ENCODE peak calls at places on chromosomes 3 and 15, in seven cellular contexts. S is left ventricle myocardium inferior; V is psoas muscle; E is heart left ventricle; X is CD8-positive, alpha-beta memory T cell; A is hepatocyte; Q is fibroblast of lung. I is an unnamed sample.

GRCh38 chr15:72178976-72179585 is 18.5 kb downstream of the GRAMD2A start:
- DNase-seq in X (no peak), A (no peak), Q (no peak), E (no peak), V (no peak), S (no peak), I (no peak)

GRCh38 chr3:102528727-102529126 is 93.9 kb downstream of the ZPLD1 start:
- DNase-seq in E (no peak), Q (no peak), A (no peak), S (no peak), V (no peak), X (no peak), I (no peak)

GRCh38 chr3:180265551-180265950 is 228.8 kb upstream of the PEX5L start:
- DNase-seq in E (no peak), Q (peak; percentile 78), S (no peak), X (no peak), V (no peak), A (no peak), I (no peak)

GRCh38 chr15:90018216-90018831 is 17.2 kb downstream of the ZNF710 start:
- DNase-seq in X (no peak), S (no peak), V (no peak), A (no peak), Q (no peak), E (no peak), I (no peak)

GRCh38 chr15:50519740-50520425 is 26.6 kb downstream of the USP50 start:
- DNase-seq in Q (no peak), V (no peak), S (no peak), X (no peak), E (no peak), A (no peak), I (no peak)

GRCh38 chr15:69014454-69014853 is at the start of gene NOX5:
- DNase-seq in X (no peak), Q (no peak), E (no peak), V (no peak), S (no peak), A (peak; percentile 27), I (no peak)

GRCh38 chr15:41917767-41918430 is 24.0 kb upstream of the SPTBN5 start:
- DNase-seq in S (peak; percentile 66), V (peak; percentile 62), Q (peak; percentile 87), E (no peak), A (peak; percentile 77), X (no peak), I (no peak)

GRCh38 chr3:35663471-35663870 is 24.1 kb downstream of the ARPP21 start:
- DNase-seq in A (no peak), V (peak; percentile 70), X (no peak), S (peak; percentile 25), Q (no peak), E (no peak), I (no peak)

GRCh38 chr15:64911317-64912186 is at the start of gene ANKDD1A:
- DNase-seq in V (peak; percentile 71), S (peak; percentile 74), Q (peak; percentile 51), E (peak; percentile 68), A (peak; percentile 81), X (no peak), I (peak; percentile 69)

GRCh38 chr3:58989173-58989572 is 60.7 kb downstream of the CFAP20DC start:
- DNase-seq in S (no peak), V (no peak), A (no peak), E (no peak), X (no peak), Q (peak; percentile 79), I (no peak)

GRCh38 chr3:29440321-29441019 is 159.6 kb downstream of the RBMS3 start:
- DNase-seq in Q (peak; percentile 52), S (no peak), E (no peak), V (peak; percentile 14), A (peak; percentile 63), X (no peak), I (no peak)

GRCh38 chr15:66763186-66764066 is 61.4 kb downstream of the SMAD6 start:
- DNase-seq in E (peak; percentile 91), Q (peak; percentile 39), V (peak; percentile 85), S (peak; percentile 92), X (no peak), A (peak; percentile 61), I (peak; percentile 90)

GRCh38 chr3:32239638-32240550 is 1.4 kb downstream of the CMTM8 start:
- DNase-seq in X (peak; percentile 26), E (no peak), A (peak; percentile 60), S (no peak), V (no peak), Q (no peak), I (no peak)

GRCh38 chr3:106048946-106049481 is 180.2 kb upstream of the CBLB start:
- DNase-seq in Q (peak; percentile 33), X (no peak), A (no peak), S (no peak), V (no peak), E (no peak), I (no peak)

GRCh38 chr3:61094608-61095007 is 156.6 kb downstream of the FHIT start:
- DNase-seq in X (no peak), A (no peak), S (no peak), Q (no peak), E (no peak), V (no peak), I (no peak)

GRCh38 chr3:77620009-77620408 is 580.1 kb downstream of the ROBO2 start:
- DNase-seq in X (no peak), A (no peak), E (no peak), S (no peak), Q (peak; percentile 1), V (no peak), I (no peak)

GRCh38 chr15:25220834-25221233 is 218.0 kb downstream of the UBE3A start:
- DNase-seq in S (no peak), V (no peak), E (no peak), A (no peak), Q (no peak), X (no peak), I (no peak)

GRCh38 chr15:25228261-25228660 is 210.6 kb downstream of the UBE3A start:
- DNase-seq in A (no peak), V (no peak), X (no peak), Q (no peak), S (no peak), E (no peak), I (no peak)

GRCh38 chr15:25226360-25226759 is 212.5 kb downstream of the UBE3A start:
- DNase-seq in Q (no peak), A (no peak), E (peak; percentile 53), S (peak; percentile 66), V (no peak), X (no peak), I (no peak)

DNA sequence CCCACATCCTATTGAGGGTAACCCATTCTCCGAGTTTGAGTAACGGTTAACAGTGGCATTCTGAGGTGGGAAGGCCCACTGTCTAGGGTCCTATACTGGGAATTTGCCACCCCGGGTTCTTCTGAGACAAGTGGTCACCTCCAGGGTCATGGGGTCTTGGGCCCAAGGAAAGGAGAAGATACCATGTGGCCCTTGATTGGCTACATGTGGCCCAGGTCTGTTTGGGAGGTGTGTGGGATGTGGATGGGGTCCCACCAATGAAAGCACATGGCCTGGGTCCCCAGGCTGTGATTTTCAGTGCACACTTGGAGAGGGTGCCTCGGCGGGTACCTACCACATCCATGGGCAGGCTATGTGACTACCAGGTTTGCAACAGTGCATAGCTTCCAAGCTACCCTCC is 214.4 kb downstream of the UBE3A start:
- DNase-seq in A (no peak), E (no peak), V (no peak), X (no peak), Q (no peak), S (no peak), I (no peak)
- H3K9me3 ChIP-seq in A (no peaks in the 10 kb centered on the region), E (no peaks in the 10 kb centered on the region), V (no peaks in the 10 kb centered on the region), X (no peaks in the 10 kb centered on the region), Q (no peaks in the 10 kb centered on the region), S (peaks cover 46% of the 10 kb centered on the region), I (no peaks in the 10 kb centered on the region)

GRCh38 chr3:123843668-123844067 is 40.5 kb downstream of the MYLK start:
- DNase-seq in Q (peak; percentile 87), V (no peak), E (no peak), X (no peak), S (no peak), A (no peak), I (no peak)
- H3K9me3 ChIP-seq in Q (peaks cover 2% of the 10 kb centered on the region), V (peaks cover 50% of the 10 kb centered on the region), E (no peaks in the 10 kb centered on the region), X (no peaks in the 10 kb centered on the region), S (peaks cover 71% of the 10 kb centered on the region), A (peaks cover 4% of the 10 kb centered on the region), I (no peaks in the 10 kb centered on the region)

GRCh38 chr15:70492240-70493177 is 270.8 kb downstream of the UACA start:
- DNase-seq in X (peak; percentile 87), E (peak; percentile 57), Q (peak; percentile 93), S (peak; percentile 64), V (peak; percentile 57), A (peak; percentile 66), I (peak; percentile 86)
- H3K9me3 ChIP-seq in X (no peaks in the 10 kb centered on the region), E (no peaks in the 10 kb centered on the region), Q (no peaks in the 10 kb centered on the region), S (no peaks in the 10 kb centered on the region), V (no peaks in the 10 kb centered on the region), A (no peaks in the 10 kb centered on the region), I (no peaks in the 10 kb centered on the region)

GRCh38 chr3:189195302-189195701 is 23.5 kb downstream of the TPRG1 start:
- DNase-seq in E (no peak), S (no peak), Q (peak; percentile 19), V (no peak), X (no peak), A (no peak), I (peak; percentile 42)
- H3K9me3 ChIP-seq in E (no peaks in the 10 kb centered on the region), S (peaks cover 30% of the 10 kb centered on the region), Q (no peaks in the 10 kb centered on the region), V (peaks cover 18% of the 10 kb centered on the region), X (peaks cover 21% of the 10 kb centered on the region), A (no peaks in the 10 kb centered on the region), I (no peaks in the 10 kb centered on the region)

DNA sequence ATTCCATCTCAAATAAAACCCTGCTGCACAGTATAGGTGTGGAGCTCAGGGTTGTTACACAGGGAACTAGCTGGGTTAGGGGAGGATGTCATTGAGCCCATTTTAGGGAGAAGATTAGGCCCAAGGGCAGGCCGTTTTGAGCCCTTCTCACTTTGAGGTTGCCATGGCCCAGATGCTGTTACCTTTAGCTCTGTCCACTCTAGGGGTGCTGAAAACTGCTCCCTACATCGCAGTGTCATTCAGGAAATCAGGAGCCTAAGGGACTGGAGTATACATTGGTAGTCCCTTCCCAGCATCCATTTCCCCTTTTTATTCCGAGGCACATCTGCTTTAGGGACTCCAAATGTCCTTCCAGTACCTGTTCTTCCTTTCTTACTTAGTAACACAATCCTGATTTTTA is 79.0 kb upstream of the SELENOK start:
- DNase-seq in E (no peak), V (no peak), S (no peak), Q (no peak), X (no peak), A (peak; percentile 16), I (no peak)
- H3K9me3 ChIP-seq in E (no peaks in the 10 kb centered on the region), V (peaks cover 7% of the 10 kb centered on the region), S (peaks cover 47% of the 10 kb centered on the region), Q (no peaks in the 10 kb centered on the region), X (no peaks in the 10 kb centered on the region), A (no peaks in the 10 kb centered on the region), I (no peaks in the 10 kb centered on the region)

GRCh38 chr3:13079051-13079450 is 5.8 kb upstream of the IQSEC1 start:
- DNase-seq in V (no peak), S (no peak), A (no peak), E (no peak), Q (no peak), X (no peak), I (no peak)

GRCh38 chr3:13080591-13080990 is 7.4 kb upstream of the IQSEC1 start:
- DNase-seq in X (no peak), E (peak; percentile 67), Q (no peak), V (peak; percentile 73), A (no peak), S (peak; percentile 79), I (no peak)

GRCh38 chr3:13078158-13078905 is 5.1 kb upstream of the IQSEC1 start:
- DNase-seq in S (no peak), V (no peak), X (peak; percentile 29), Q (no peak), E (no peak), A (no peak), I (no peak)

GRCh38 chr3:13079510-13079909 is 6.3 kb upstream of the IQSEC1 start:
- DNase-seq in X (no peak), A (no peak), V (no peak), S (no peak), E (no peak), Q (no peak), I (no peak)

GRCh38 chr3:13080026-13080425 is 6.8 kb upstream of the IQSEC1 start:
- DNase-seq in Q (no peak), A (no peak), V (no peak), E (no peak), S (no peak), X (no peak), I (no peak)
- H3K9me3 ChIP-seq in Q (no peaks in the 10 kb centered on the region), A (no peaks in the 10 kb centered on the region), V (no peaks in the 10 kb centered on the region), E (no peaks in the 10 kb centered on the region), S (no peaks in the 10 kb centered on the region), X (no peaks in the 10 kb centered on the region), I (no peaks in the 10 kb centered on the region)

I was measured in left lung.